ENCODE peak calls at places on chromosome 14, in six cellular contexts. Y is uterus; Z is tibial nerve; W is cardiac muscle cell; M is IMR-90; T is CD8-positive, alpha-beta memory T cell. I is an unnamed sample.

GRCh38 chr14:68526420-68527105 is 266.3 kb downstream of the ZFP36L1 start:
- DNase-seq in Y (no peak), Z (no peak), W (no peak), M (no peak), T (no peak), I (no peak)

GRCh38 chr14:38391334-38391733 is 135.4 kb upstream of the CLEC14A start:
- DNase-seq in Y (no peak), Z (no peak), W (peak), M (peak), T (no peak), I (peak)

GRCh38 chr14:71418591-71419245 is 511.5 kb downstream of the PCNX1 start:
- DNase-seq in Y (no peak), Z (no peak), W (no peak), M (no peak), T (no peak), I (no peak)

GRCh38 chr14:73746540-73747385 is 32.6 kb upstream of the PNMA1 start:
- DNase-seq in Y (no peak), Z (no peak), W (no peak), M (no peak), T (no peak), I (no peak)

GRCh38 chr14:54566152-54566409 is 847 bp upstream of the SAMD4A start:
- DNase-seq in Y (no peak), Z (no peak), W (no peak), M (no peak), T (no peak), I (no peak)

GRCh38 chr14:59664741-59665140 is 88.1 kb upstream of the CCDC175 start:
- DNase-seq in Y (no peak), Z (no peak), W (no peak), M (no peak), T (no peak), I (no peak)

GRCh38 chr14:55705651-55706340 is 125.8 kb downstream of the KTN1 start:
- DNase-seq in Y (no peak), Z (no peak), W (no peak), M (no peak), T (no peak), I (no peak)

GRCh38 chr14:21987937-21988336 is 314.3 kb upstream of the OR4E1 start:
- DNase-seq in Y (no peak), Z (no peak), W (peak), M (peak), T (no peak), I (no peak)

GRCh38 chr14:63499701-63500250 is 43.4 kb downstream of the PPP2R5E start:
- DNase-seq in Y (no peak), Z (peak), W (peak), M (peak), T (no peak), I (no peak)

GRCh38 chr14:72812292-72812851 is 81.5 kb downstream of the DPF3 start:
- DNase-seq in Y (no peak), Z (no peak), W (no peak), M (no peak), T (no peak), I (no peak)

GRCh38 chr14:60093606-60094005 is 1.9 kb downstream of the PCNX4 start:
- DNase-seq in Y (no peak), Z (no peak), W (no peak), M (peak), T (no peak), I (no peak)

GRCh38 chr14:67579040-67579439 is 21.0 kb downstream of the PIGH start:
- DNase-seq in Y (no peak), Z (no peak), W (no peak), M (no peak), T (no peak), I (no peak)

GRCh38 chr14:52706286-52706685 is 714 bp upstream of the PSMC6 start:
- DNase-seq in Y (no peak), Z (no peak), W (peak), M (peak), T (peak), I (no peak)

GRCh38 chr14:22276913-22277816 is 311.9 kb downstream of the DAD1 start:
- DNase-seq in Y (no peak), Z (no peak), W (peak), M (peak), T (no peak), I (no peak)

GRCh38 chr14:50901361-50901760 is 29.5 kb downstream of the ABHD12B start:
- DNase-seq in Y (no peak), Z (no peak), W (no peak), M (no peak), T (no peak), I (no peak)

GRCh38 chr14:92471919-92472318 is 41.7 kb upstream of the RIN3 start:
- DNase-seq in Y (no peak), Z (no peak), W (peak), M (peak), T (no peak), I (peak)

GRCh38 chr14:53793790-53794560 is 162.7 kb downstream of the BMP4 start:
- DNase-seq in Y (no peak), Z (no peak), W (no peak), M (no peak), T (no peak), I (no peak)

GRCh38 chr14:72755766-72756165 is 138.1 kb downstream of the DPF3 start:
- DNase-seq in Y (no peak), Z (no peak), W (no peak), M (peak), T (no peak), I (no peak)

GRCh38 chr14:21454843-21455550 is 926 bp downstream of the CHD8 start:
- DNase-seq in Y (no peak), Z (no peak), W (no peak), M (peak), T (no peak), I (no peak)

GRCh38 chr14:69451941-69452340 is 32.6 kb upstream of the PLEKHD1 start:
- DNase-seq in Y (no peak), Z (no peak), W (no peak), M (no peak), T (no peak), I (no peak)

GRCh38 chr14:20429801-20430669 is 5.9 kb downstream of the KLHL33 start:
- DNase-seq in Y (no peak), Z (no peak), W (no peak), M (no peak), T (no peak), I (no peak)

GRCh38 chr14:77319416-77319815 is 1.3 kb downstream of the POMT2 start:
- DNase-seq in Y (no peak), Z (no peak), W (no peak), M (no peak), T (no peak), I (no peak)
- H3K4me3 ChIP-seq in Y (no peak), Z (no peak), W (no peak), M (no peak), T (no peak), I (peak)

DNA sequence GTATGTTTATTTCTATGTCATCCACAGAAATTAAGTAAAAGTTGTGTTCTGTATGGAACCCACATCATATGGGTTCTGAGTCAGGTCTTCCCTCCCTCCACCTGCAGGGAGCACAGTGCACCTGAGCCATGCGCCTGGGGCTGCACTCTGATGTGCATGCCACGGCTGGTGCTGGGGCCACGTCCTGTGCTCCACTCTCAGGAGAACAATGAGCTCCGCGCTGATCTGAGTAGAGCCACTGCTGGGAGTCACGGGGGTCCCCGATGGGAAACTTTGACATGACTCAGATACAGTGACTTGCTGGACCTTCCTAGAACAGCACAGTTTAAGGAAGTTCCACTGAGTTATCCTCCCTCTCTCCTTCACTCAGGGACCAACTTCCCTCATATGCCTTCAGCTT is 683.4 kb downstream of the TMEM121 start:
- DNase-seq in Y (no peak), Z (no peak), W (no peak), M (no peak), T (no peak), I (no peak)
- H3K4me3 ChIP-seq in Y (no peak), Z (no peak), W (no peak), M (no peak), T (no peak), I (no peak)

DNA sequence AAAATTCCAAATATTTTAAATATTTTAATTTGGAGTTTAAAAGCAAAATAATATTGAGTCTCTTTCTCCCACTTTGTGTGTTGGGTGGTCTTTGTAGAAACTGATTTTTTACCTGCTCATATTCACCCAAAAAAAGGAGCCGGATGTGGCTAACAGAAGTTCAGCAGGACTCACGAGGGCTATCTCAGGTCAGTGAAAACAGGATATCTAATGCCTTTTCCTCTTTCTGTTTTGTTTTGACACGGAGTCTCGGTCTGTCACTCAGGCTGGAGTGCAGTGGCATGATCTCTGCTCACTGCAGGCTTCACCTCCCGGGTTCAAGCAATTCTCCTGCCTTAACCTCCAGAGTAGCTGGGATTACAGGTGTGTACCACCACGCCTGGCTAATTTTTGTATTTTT is 30.8 kb downstream of the COA8 start:
- DNase-seq in Y (no peak), Z (no peak), W (no peak), M (no peak), T (no peak), I (no peak)
- H3K4me3 ChIP-seq in Y (no peak), Z (no peak), W (no peak), M (no peak), T (no peak), I (no peak)

DNA sequence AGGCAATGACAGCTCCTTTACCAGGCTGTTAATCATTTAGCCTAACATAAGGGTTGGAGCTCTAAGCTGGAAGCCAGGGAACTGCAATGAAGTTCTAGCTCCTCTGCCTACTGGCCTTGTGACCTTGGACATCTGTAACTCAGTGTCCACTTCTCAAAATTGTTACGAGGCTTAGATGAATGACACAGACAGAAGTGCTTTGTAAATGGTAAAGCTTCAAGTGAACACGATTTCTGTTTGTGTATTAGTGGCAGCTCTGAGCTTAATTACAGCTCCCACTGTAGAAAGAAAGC is 122.8 kb downstream of the EML1 start:
- DNase-seq in Y (no peak), Z (no peak), W (no peak), M (no peak), T (no peak), I (no peak)
- H3K4me3 ChIP-seq in Y (no peak), Z (no peak), W (no peak), M (no peak), T (no peak), I (no peak)

DNA sequence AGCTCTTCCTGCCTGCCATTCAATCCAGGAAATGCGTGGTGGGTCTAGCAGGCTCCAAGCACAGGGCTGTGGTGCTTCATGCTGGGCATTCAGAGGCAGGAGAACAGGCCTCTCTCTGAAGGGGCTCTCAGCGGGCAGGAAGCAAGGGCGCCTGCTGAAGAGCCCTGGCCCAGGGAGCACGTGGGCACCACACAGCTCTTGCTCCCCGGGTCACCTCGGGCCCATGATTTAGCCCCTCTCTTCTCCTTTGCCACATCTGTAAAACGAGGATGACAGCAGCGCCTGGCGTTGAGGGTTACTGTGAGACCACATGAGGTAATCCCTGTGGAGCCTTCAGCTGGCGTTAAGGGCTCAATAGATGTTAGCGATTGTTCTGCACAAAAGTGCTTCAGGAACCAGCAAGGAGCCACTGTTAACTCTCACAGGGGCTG is 37.6 kb upstream of the SPTLC2 start:
- DNase-seq in Y (no peak), Z (no peak), W (no peak), M (no peak), T (no peak), I (no peak)
- H3K4me3 ChIP-seq in Y (no peak), Z (no peak), W (no peak), M (no peak), T (no peak), I (no peak)

GRCh38 chr14:36215217-36215598 is 38.7 kb upstream of the PTCSC3 start:
- DNase-seq in Y (no peak), Z (no peak), W (no peak), M (no peak), T (no peak), I (no peak)
- H3K4me3 ChIP-seq in Y (no peak), Z (no peak), W (no peak), M (no peak), T (no peak), I (no peak)

DNA sequence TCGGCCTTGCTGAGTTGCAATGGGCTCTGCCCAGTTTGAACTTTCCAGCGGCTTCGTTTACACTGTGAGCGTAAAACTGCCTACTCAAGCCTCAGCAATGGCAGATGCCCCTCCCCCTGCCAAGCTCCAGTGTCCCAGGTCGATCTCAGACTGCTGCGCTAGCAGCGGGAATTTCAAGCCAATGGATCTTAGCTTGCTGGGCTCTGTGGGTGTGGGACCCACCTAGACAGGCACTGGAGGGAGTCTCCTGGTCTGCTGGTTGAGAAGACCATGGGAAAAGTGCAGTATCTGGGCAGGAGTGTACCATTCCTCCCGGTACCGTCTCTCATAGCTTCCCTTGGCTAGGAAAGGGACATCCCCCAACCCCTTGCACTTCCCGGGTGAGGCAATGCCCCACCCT is 88.2 kb downstream of the KLHL28 start:
- DNase-seq in Y (no peak), Z (no peak), W (no peak), M (no peak), T (no peak), I (no peak)
- H3K4me3 ChIP-seq in Y (no peak), Z (no peak), W (no peak), M (no peak), T (no peak), I (no peak)

DNA sequence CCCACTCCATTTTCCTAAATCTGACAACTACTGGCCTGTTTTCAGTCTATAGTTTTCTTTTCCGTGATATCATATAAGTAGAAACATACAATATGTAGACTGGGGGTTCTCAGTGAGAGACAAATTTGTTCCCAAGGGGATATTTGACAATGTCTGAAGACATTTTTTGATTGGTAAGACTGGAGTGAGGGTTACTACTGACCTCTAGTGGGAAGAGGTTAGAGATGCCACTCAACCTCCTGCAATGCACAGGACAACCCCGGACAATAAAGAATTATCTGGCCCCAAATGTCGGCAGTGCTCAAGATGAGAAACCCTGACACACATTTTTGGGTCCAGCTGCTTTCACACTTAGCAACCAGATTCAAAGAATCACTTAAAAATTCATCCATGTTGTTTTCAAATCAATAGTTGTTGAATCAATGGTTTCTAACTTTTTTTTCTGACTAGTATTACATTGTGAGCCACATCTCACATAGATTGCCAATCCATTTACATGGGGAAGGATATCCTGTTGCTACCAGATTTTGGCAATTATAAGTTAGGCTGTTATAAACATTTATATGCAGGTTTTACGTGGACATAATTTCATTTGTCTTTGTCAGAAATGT is 307.1 kb downstream of the RPL10L start:
- DNase-seq in Y (no peak), Z (no peak), W (peak), M (no peak), T (no peak), I (no peak)
- H3K4me3 ChIP-seq in Y (no peak), Z (no peak), W (no peak), M (no peak), T (no peak), I (no peak)

I was measured in skeletal muscle cell.